ENCODE peak calls at places on chromosomes 1 and 21, in nine cellular contexts. V is MCF 10A; Y is fibroblast of lung; W is right lobe of liver; A is T-helper 1 cell; C is M059J; U is AG08395; T is Caco-2; B is activated CD8-positive, alpha-beta T cell treated with anti-CD3 and anti-CD28 coated beads for 36 hours. F is an unnamed sample.

GRCh38 chr21:43322805-43323204 is 104.1 kb downstream of the SIK1 start:
- DNase-seq in Y (no peak), W (no peak), U (no peak), V (no peak), B (peak), C (no peak), A (no peak), T (no peak), F (no peak)

GRCh38 chr1:30527511-30528140 is 195.8 kb downstream of the MATN1 start:
- DNase-seq in V (peak), T (no peak), Y (no peak), B (no peak), A (no peak), U (no peak), C (peak), W (no peak), F (no peak)

GRCh38 chr1:76278711-76279386 is 204.3 kb downstream of the ST6GALNAC3 start:
- DNase-seq in W (no peak), B (no peak), C (no peak), Y (no peak), A (no peak), V (no peak), U (no peak), T (no peak), F (no peak)

GRCh38 chr1:65812065-65812464 is 19.4 kb downstream of the PDE4B start:
- DNase-seq in W (peak), Y (peak), B (peak), C (peak), T (no peak), V (peak), A (no peak), U (peak), F (peak)

GRCh38 chr1:72462506-72462905 is 180.2 kb upstream of the NEGR1 start:
- DNase-seq in B (no peak), T (no peak), A (no peak), C (peak), W (no peak), U (no peak), Y (no peak), V (no peak), F (no peak)

GRCh38 chr1:155324717-155325595 is 4.3 kb downstream of the RUSC1 start:
- DNase-seq in U (peak), T (peak), C (peak), B (peak), Y (no peak), A (no peak), V (peak), W (peak), F (peak)

GRCh38 chr1:67124455-67124854 is 10.3 kb downstream of the C1orf141 start:
- DNase-seq in V (no peak), A (no peak), W (no peak), C (no peak), Y (no peak), B (no peak), U (no peak), T (no peak), F (no peak)

GRCh38 chr1:215679231-215679630 is 112.1 kb downstream of the KCTD3 start:
- DNase-seq in A (no peak), W (no peak), B (no peak), Y (no peak), V (no peak), U (no peak), T (no peak), C (no peak), F (no peak)

GRCh38 chr1:185315364-185316108 is 1.5 kb downstream of the IVNS1ABP start:
- DNase-seq in Y (no peak), U (no peak), T (peak), V (no peak), C (peak), B (peak), W (peak), A (no peak), F (no peak)

GRCh38 chr1:22870201-22870871 is 102.3 kb downstream of the LACTBL1 start:
- DNase-seq in T (no peak), Y (no peak), U (peak), W (no peak), A (no peak), B (no peak), C (peak), V (peak), F (no peak)

F was measured in hepatic stellate cell.